ENCODE peak calls at places on chromosomes 7 and 10, in five cellular contexts. G is lower lobe of right lung; J is activated T-helper 17 cell treated with anti-CD3 and anti-CD28 coated beads, Interleukin-2, amount 50 U/mL, for 72 hours; M is left colon; K is activated naive CD8-positive, alpha-beta T cell treated with anti-CD3 and anti-CD28 coated beads, Interleukin-2, amount 50 U/mL, for 24 hours. C is an unnamed sample.

GRCh38 chr10:43390791-43391190 is 18.2 kb downstream of the HNRNPF start:
- ATAC-seq in M (peak), K (no peak), G (peak), J (no peak), C (peak)

GRCh38 chr10:73247509-73248258 is 629 bp upstream of the DNAJC9 start:
- ATAC-seq in G (no peak), K (no peak), M (no peak), J (no peak), C (no peak)

GRCh38 chr7:17247357-17247756 is 51.1 kb upstream of the AHR start:
- ATAC-seq in G (no peak), K (no peak), J (no peak), M (no peak), C (no peak)

GRCh38 chr10:69446650-69447151 is 4.6 kb upstream of the TSPAN15 start:
- ATAC-seq in J (no peak), G (no peak), M (peak), K (no peak), C (peak)

GRCh38 chr10:4847580-4848020 is 21.6 kb downstream of the AKR1E2 start:
- ATAC-seq in K (no peak), G (no peak), J (no peak), M (no peak), C (peak)

GRCh38 chr7:28509256-28510021 is 97.1 kb downstream of the CREB5 start:
- ATAC-seq in K (no peak), G (peak), M (no peak), J (no peak), C (no peak)

GRCh38 chr7:33965116-33965827 is 59.9 kb downstream of the BMPER start:
- ATAC-seq in J (no peak), M (no peak), K (no peak), G (no peak), C (no peak)

GRCh38 chr10:75765705-75766104 is 334.3 kb downstream of the LRMDA start:
- ATAC-seq in M (no peak), J (no peak), K (no peak), G (no peak), C (no peak)

GRCh38 chr7:82572195-82572880 is 128.8 kb upstream of the CACNA2D1 start:
- ATAC-seq in J (peak), K (peak), G (peak), M (peak), C (peak)

GRCh38 chr7:48971173-48971572 is 46.8 kb downstream of the CDC14C start:
- ATAC-seq in G (no peak), M (no peak), K (no peak), J (no peak), C (no peak)

GRCh38 chr10:70440296-70441160 is 953 bp downstream of the NODAL start:
- ATAC-seq in M (peak), G (peak), J (peak), K (no peak), C (peak)

GRCh38 chr10:98309366-98310355 is 41.7 kb upstream of the LOXL4 start:
- ATAC-seq in M (peak), K (peak), J (peak), G (peak), C (peak)

GRCh38 chr10:32073676-32074075 is 17.5 kb upstream of the KIF5B start:
- ATAC-seq in K (no peak), J (no peak), M (peak), G (peak), C (no peak)

GRCh38 chr10:114384181-114384580 is 20.1 kb downstream of the AFAP1L2 start:
- ATAC-seq in J (no peak), K (no peak), G (no peak), M (no peak), C (no peak)

GRCh38 chr7:47941136-47941844 is 7.0 kb downstream of the PKD1L1 start:
- ATAC-seq in M (no peak), J (no peak), G (peak), K (no peak), C (peak)

GRCh38 chr7:117094457-117094856 is 141.2 kb downstream of the ST7 start:
- ATAC-seq in J (no peak), M (no peak), G (no peak), K (no peak), C (no peak)

GRCh38 chr7:73391396-73391795 is 42.2 kb upstream of the FZD9 start:
- ATAC-seq in G (no peak), K (no peak), J (no peak), M (no peak), C (no peak)

GRCh38 chr7:155333346-155334234 is 35.9 kb downstream of the INSIG1 start:
- ATAC-seq in M (no peak), K (no peak), G (no peak), J (no peak), C (no peak)

GRCh38 chr7:22251284-22251683 is 105.7 kb downstream of the RAPGEF5 start:
- ATAC-seq in G (no peak), M (no peak), K (no peak), J (no peak), C (no peak)

GRCh38 chr10:14605231-14605925 is 169.3 kb downstream of the FAM107B start:
- ATAC-seq in G (peak), K (peak), J (peak), M (no peak), C (peak)

GRCh38 chr7:70660154-70660818 is 471.7 kb upstream of the GALNT17 start:
- ATAC-seq in J (peak), G (peak), M (peak), K (no peak), C (no peak)

GRCh38 chr7:134701272-134701671 is 54.6 kb downstream of the BPGM start:
- ATAC-seq in G (no peak), M (no peak), J (no peak), K (no peak), C (no peak)

GRCh38 chr7:43076189-43076605 is 36.2 kb upstream of the HECW1 start:
- ATAC-seq in M (no peak), G (no peak), J (peak), K (peak), C (no peak)

C was measured in esophagus mucosa.